ENCODE peak calls at places on chromosomes 2 and 18, in seven cellular contexts. V, I, D, Q, B, K and M are unnamed samples.

GRCh38 chr2:121367246-121367900 is 82.4 kb upstream of the TFCP2L1 start:
- DNase-seq in V (no peak), I (no peak), D (no peak), Q (no peak), B (no peak), K (no peak), M (no peak)

GRCh38 chr2:183284606-183285005 is 160.4 kb downstream of the NUP35 start:
- DNase-seq in V (no peak), I (no peak), D (no peak), Q (no peak), B (peak), K (no peak), M (no peak)

GRCh38 chr18:45212186-45213039 is 402.9 kb upstream of the SLC14A2 start:
- DNase-seq in V (peak), I (peak), D (peak), Q (peak), B (peak), K (peak), M (peak)

GRCh38 chr2:187989925-187990623 is 301.6 kb upstream of the GULP1 start:
- DNase-seq in V (peak), I (no peak), D (no peak), Q (no peak), B (no peak), K (no peak), M (no peak)

GRCh38 chr2:157291018-157291417 is 33.5 kb downstream of the GALNT5 start:
- DNase-seq in V (no peak), I (no peak), D (no peak), Q (no peak), B (no peak), K (no peak), M (no peak)

GRCh38 chr2:127179756-127180155 is 40.3 kb downstream of the CYP27C1 start:
- DNase-seq in V (no peak), I (no peak), D (no peak), Q (no peak), B (no peak), K (no peak), M (no peak)

GRCh38 chr2:12549641-12550040 is 167.1 kb upstream of the TRIB2 start:
- DNase-seq in V (no peak), I (no peak), D (no peak), Q (no peak), B (peak), K (no peak), M (no peak)

GRCh38 chr18:6203791-6204190 is 210.9 kb downstream of the L3MBTL4 start:
- DNase-seq in V (no peak), I (no peak), D (no peak), Q (no peak), B (no peak), K (no peak), M (no peak)

GRCh38 chr2:207241198-207241597 is 75.5 kb upstream of the KLF7 start:
- DNase-seq in V (no peak), I (peak), D (no peak), Q (no peak), B (no peak), K (peak), M (no peak)

GRCh38 chr2:64698668-64699444 is 45.1 kb upstream of the SERTAD2 start:
- DNase-seq in V (no peak), I (no peak), D (no peak), Q (no peak), B (peak), K (no peak), M (no peak)

GRCh38 chr2:146540271-146540932 is 1304.4 kb upstream of the ACVR2A start:
- DNase-seq in V (no peak), I (no peak), D (no peak), Q (no peak), B (no peak), K (no peak), M (no peak)

GRCh38 chr2:1509271-1509995 is 96.2 kb downstream of the TPO start:
- DNase-seq in V (peak), I (no peak), D (no peak), Q (peak), B (no peak), K (no peak), M (no peak)

GRCh38 chr2:108616290-108616689 is 82.0 kb downstream of the LIMS1 start:
- DNase-seq in V (no peak), I (no peak), D (no peak), Q (no peak), B (no peak), K (no peak), M (no peak)

GRCh38 chr2:232418466-232419244 is 12.0 kb downstream of the ALPG start:
- DNase-seq in V (no peak), I (no peak), D (no peak), Q (peak), B (no peak), K (peak), M (no peak)

GRCh38 chr2:216490061-216490460 is 8.6 kb upstream of the RPL37A start:
- DNase-seq in V (no peak), I (no peak), D (no peak), Q (no peak), B (peak), K (no peak), M (no peak)

GRCh38 chr18:61991201-61991600 is 98.4 kb upstream of the RNF152 start:
- DNase-seq in V (no peak), I (no peak), D (no peak), Q (no peak), B (peak), K (no peak), M (no peak)

GRCh38 chr18:11251891-11252270 is 102.5 kb upstream of the PIEZO2 start:
- DNase-seq in V (no peak), I (no peak), D (no peak), Q (no peak), B (peak), K (no peak), M (no peak)

GRCh38 chr2:58870704-58871103 is 629.6 kb upstream of the FANCL start:
- DNase-seq in V (no peak), I (no peak), D (no peak), Q (no peak), B (no peak), K (no peak), M (no peak)

GRCh38 chr2:74391580-74392448 is 11.7 kb upstream of the DCTN1 start:
- DNase-seq in V (peak), I (peak), D (peak), Q (peak), B (peak), K (peak), M (peak)

GRCh38 chr2:144267209-144267608 is 252.7 kb downstream of the ZEB2 start:
- DNase-seq in V (no peak), I (no peak), D (no peak), Q (no peak), B (no peak), K (peak), M (no peak)

GRCh38 chr18:23238152-23238531 is 102.9 kb downstream of the CABLES1 start:
- DNase-seq in V (no peak), I (no peak), D (no peak), Q (no peak), B (peak), K (no peak), M (no peak)

GRCh38 chr18:65175681-65176080 is 575.1 kb upstream of the CDH7 start:
- DNase-seq in V (no peak), I (no peak), D (no peak), Q (no peak), B (no peak), K (no peak), M (no peak)

GRCh38 chr18:61719676-61720075 is 173.1 kb downstream of the RNF152 start:
- DNase-seq in V (no peak), I (no peak), D (no peak), Q (no peak), B (no peak), K (no peak), M (no peak)